ENCODE peak calls at places on chromosome 6, in five cellular contexts. One of them, this sample, is unnamed.

GRCh38 chr6:2191390-2191740 is 54.0 kb downstream of the GMDS start:
- DNase-seq in MM.1S: no peak
- DNase-seq in neural progenitor cell: no peak
- DNase-seq in GM23248: no peak
- DNase-seq in HCT116: no peak
- DNase-seq in this sample: no peak

GRCh38 chr6:147935656-147936055 is 407.0 kb upstream of the SASH1 start:
- DNase-seq in MM.1S: no peak
- DNase-seq in GM23248: no peak
- DNase-seq in HCT116: no peak
- DNase-seq in neural progenitor cell: no peak
- DNase-seq in this sample: no peak

GRCh38 chr6:26412225-26412624 is 10.2 kb downstream of the BTN3A1 start:
- DNase-seq in HCT116: no peak
- DNase-seq in MM.1S: no peak
- DNase-seq in GM23248: no peak
- DNase-seq in neural progenitor cell: peak
- DNase-seq in this sample: no peak

GRCh38 chr6:72530152-72530551 is 91.7 kb upstream of the KCNQ5 start:
- DNase-seq in GM23248: peak
- DNase-seq in HCT116: no peak
- DNase-seq in neural progenitor cell: no peak
- DNase-seq in MM.1S: no peak
- DNase-seq in this sample: no peak

GRCh38 chr6:154951400-154952200 is 43.5 kb upstream of the TIAM2 start:
- DNase-seq in HCT116: no peak
- DNase-seq in GM23248: no peak
- DNase-seq in neural progenitor cell: no peak
- DNase-seq in MM.1S: no peak
- DNase-seq in this sample: peak

GRCh38 chr6:134272365-134272764 is 45.5 kb downstream of the SGK1 start:
- DNase-seq in MM.1S: no peak
- DNase-seq in HCT116: no peak
- DNase-seq in neural progenitor cell: no peak
- DNase-seq in GM23248: no peak
- DNase-seq in this sample: no peak

GRCh38 chr6:117496383-117496990 is 14.0 kb downstream of the DCBLD1 start:
- DNase-seq in GM23248: peak
- DNase-seq in HCT116: no peak
- DNase-seq in MM.1S: peak
- DNase-seq in neural progenitor cell: no peak
- DNase-seq in this sample: peak

GRCh38 chr6:131288214-131288613 is 152.9 kb downstream of the AKAP7 start:
- DNase-seq in MM.1S: no peak
- DNase-seq in HCT116: no peak
- DNase-seq in neural progenitor cell: no peak
- DNase-seq in GM23248: no peak
- DNase-seq in this sample: no peak

GRCh38 chr6:119542037-119542436 is 192.5 kb upstream of the MAN1A1 start:
- DNase-seq in GM23248: no peak
- DNase-seq in HCT116: no peak
- DNase-seq in neural progenitor cell: no peak
- DNase-seq in MM.1S: no peak
- DNase-seq in this sample: no peak

GRCh38 chr6:22612241-22612640 is 42.9 kb downstream of the HDGFL1 start:
- DNase-seq in neural progenitor cell: no peak
- DNase-seq in GM23248: no peak
- DNase-seq in MM.1S: no peak
- DNase-seq in HCT116: no peak
- DNase-seq in this sample: no peak

GRCh38 chr6:32081168-32081624 is 27.9 kb downstream of the TNXB start:
- DNase-seq in neural progenitor cell: no peak
- DNase-seq in HCT116: no peak
- DNase-seq in MM.1S: no peak
- DNase-seq in GM23248: peak
- DNase-seq in this sample: peak

GRCh38 chr6:79421001-79421411 is 116.2 kb downstream of the LCA5 start:
- DNase-seq in HCT116: no peak
- DNase-seq in MM.1S: no peak
- DNase-seq in GM23248: peak
- DNase-seq in neural progenitor cell: no peak
- DNase-seq in this sample: no peak

GRCh38 chr6:13422601-13423247 is 64.7 kb downstream of the GFOD1 start:
- DNase-seq in MM.1S: no peak
- DNase-seq in GM23248: no peak
- DNase-seq in HCT116: no peak
- DNase-seq in neural progenitor cell: peak
- DNase-seq in this sample: no peak

GRCh38 chr6:11536795-11537194 is 754 bp upstream of the TMEM170B start:
- DNase-seq in GM23248: peak
- DNase-seq in neural progenitor cell: peak
- DNase-seq in HCT116: no peak
- DNase-seq in MM.1S: peak
- DNase-seq in this sample: no peak

GRCh38 chr6:53043626-53044025 is 21.6 kb upstream of the FBXO9 start:
- DNase-seq in HCT116: no peak
- DNase-seq in GM23248: peak
- DNase-seq in MM.1S: no peak
- DNase-seq in neural progenitor cell: peak
- DNase-seq in this sample: peak

GRCh38 chr6:44776344-44776743 is 388.8 kb downstream of the CDC5L start:
- DNase-seq in neural progenitor cell: no peak
- DNase-seq in MM.1S: no peak
- DNase-seq in GM23248: no peak
- DNase-seq in HCT116: no peak
- DNase-seq in this sample: no peak

GRCh38 chr6:129501401-129502051 is 208.5 kb downstream of the ARHGAP18 start:
- DNase-seq in HCT116: peak
- DNase-seq in MM.1S: peak
- DNase-seq in GM23248: peak
- DNase-seq in neural progenitor cell: peak
- DNase-seq in this sample: peak

GRCh38 chr6:106417572-106418147 is 57.1 kb downstream of the CRYBG1 start:
- DNase-seq in MM.1S: no peak
- DNase-seq in GM23248: no peak
- DNase-seq in neural progenitor cell: no peak
- DNase-seq in HCT116: no peak
- DNase-seq in this sample: no peak

GRCh38 chr6:47734826-47735481 is 36.6 kb downstream of the ADGRF4 start:
- DNase-seq in GM23248: no peak
- DNase-seq in HCT116: no peak
- DNase-seq in MM.1S: no peak
- DNase-seq in neural progenitor cell: peak
- DNase-seq in this sample: no peak

GRCh38 chr6:139611327-139611958 is 237.0 kb upstream of the CITED2 start:
- DNase-seq in neural progenitor cell: no peak
- DNase-seq in MM.1S: no peak
- DNase-seq in GM23248: no peak
- DNase-seq in HCT116: no peak
- DNase-seq in this sample: no peak

GRCh38 chr6:31401403-31401802 is 2.0 kb upstream of the MICA start:
- DNase-seq in MM.1S: no peak
- DNase-seq in HCT116: peak
- DNase-seq in GM23248: peak
- DNase-seq in neural progenitor cell: no peak
- DNase-seq in this sample: peak

GRCh38 chr6:105192707-105193465 is 13.1 kb upstream of the POPDC3 start:
- DNase-seq in MM.1S: no peak
- DNase-seq in neural progenitor cell: no peak
- DNase-seq in GM23248: peak
- DNase-seq in HCT116: no peak
- DNase-seq in this sample: peak

GRCh38 chr6:143863754-143864153 is 520 bp upstream of the ZC2HC1B start:
- DNase-seq in GM23248: no peak
- DNase-seq in MM.1S: no peak
- DNase-seq in HCT116: no peak
- DNase-seq in neural progenitor cell: no peak
- DNase-seq in this sample: no peak

GRCh38 chr6:392441-393390 is 1.2 kb downstream of the IRF4 start:
- DNase-seq in GM23248: peak
- DNase-seq in HCT116: no peak
- DNase-seq in MM.1S: no peak
- DNase-seq in neural progenitor cell: peak
- DNase-seq in this sample: no peak

DNA sequence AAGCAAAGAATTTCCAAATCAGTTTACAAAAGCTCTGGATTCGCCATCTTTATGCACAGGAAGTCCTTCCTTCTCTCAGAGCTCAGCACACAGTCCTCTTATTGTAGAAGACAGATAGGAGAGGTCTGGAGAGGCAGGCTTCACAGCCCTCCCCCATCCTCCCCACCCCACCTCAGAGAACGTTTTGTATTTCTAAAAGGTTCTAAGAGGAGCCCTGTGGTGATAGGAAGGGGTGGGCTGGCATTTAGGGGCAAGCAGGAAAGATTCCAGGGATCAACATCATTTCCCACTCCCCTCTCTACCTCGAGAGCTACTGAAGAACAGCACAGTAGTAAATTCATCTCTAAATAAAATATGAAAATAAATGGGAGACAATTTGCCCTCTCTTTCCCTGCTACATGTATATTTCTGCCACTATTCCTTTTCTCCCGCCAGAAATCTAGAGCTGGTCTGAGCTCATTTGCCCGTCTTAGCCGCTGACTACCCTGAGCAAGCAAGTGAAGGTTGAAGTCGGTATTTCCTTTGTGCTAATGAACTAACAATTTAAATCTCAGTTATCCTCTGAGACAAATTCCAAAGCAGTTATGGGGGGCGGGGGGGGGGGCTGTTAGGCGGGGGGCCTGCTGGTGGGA is 18.8 kb downstream of the TFAP2A start:
- DNase-seq in HCT116: no peak
- DNase-seq in neural progenitor cell: peak
- DNase-seq in MM.1S: no peak
- DNase-seq in GM23248: no peak
- DNase-seq in this sample: no peak
- TF ChIP-seq EZH2phosphoT487 in HCT116: no peak
- TF ChIP-seq EZH2phosphoT487 in neural progenitor cell: peak
- TF ChIP-seq EZH2phosphoT487 in MM.1S: no peak
- TF ChIP-seq EZH2phosphoT487 in GM23248: no peak
- TF ChIP-seq EZH2phosphoT487 in this sample: no peak

GRCh38 chr6:3227363-3228045 is at the start of gene TUBB2B:
- DNase-seq in GM23248: peak
- DNase-seq in neural progenitor cell: peak
- DNase-seq in MM.1S: no peak
- DNase-seq in HCT116: no peak
- DNase-seq in this sample: no peak
- H3K9ac ChIP-seq in GM23248: peak
- H3K9ac ChIP-seq in neural progenitor cell: peak
- H3K9ac ChIP-seq in MM.1S: peak
- H3K9ac ChIP-seq in HCT116: no peak
- H3K9ac ChIP-seq in this sample: no peak

DNA sequence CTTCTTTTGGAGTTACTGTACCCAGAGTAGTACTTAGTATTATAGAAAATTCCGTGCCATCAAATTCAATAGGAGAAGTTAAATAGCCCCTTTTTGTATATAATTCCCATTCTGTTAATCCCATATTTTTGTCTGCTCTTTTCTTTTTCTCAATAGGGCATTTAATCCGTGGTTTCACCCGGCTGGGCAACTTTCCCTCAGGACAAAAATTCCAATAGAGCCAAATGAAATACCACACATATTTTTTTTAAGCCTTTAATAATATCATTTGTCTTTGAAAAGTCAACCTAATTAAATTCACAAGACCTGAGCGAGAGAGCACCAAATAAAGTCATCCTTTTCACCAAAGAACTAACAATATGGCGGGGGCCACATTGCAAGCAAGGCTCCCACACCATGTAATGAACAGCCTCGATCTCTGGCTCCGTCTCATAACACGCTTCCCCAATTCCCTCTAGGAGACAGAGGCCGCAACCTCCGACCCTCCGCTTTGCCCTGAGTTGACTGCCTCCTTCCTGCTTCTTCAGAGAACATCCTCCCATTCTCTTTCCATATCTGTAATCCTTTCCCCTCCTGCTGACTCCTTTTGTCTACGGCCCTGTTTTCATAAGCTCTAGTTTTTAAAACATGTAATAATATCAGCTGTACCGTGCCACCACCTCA is 13.6 kb downstream of the NHSL1 start:
- DNase-seq in neural progenitor cell: peak
- DNase-seq in MM.1S: no peak
- DNase-seq in HCT116: no peak
- DNase-seq in GM23248: no peak
- DNase-seq in this sample: no peak
- TF ChIP-seq EZH2phosphoT487 in neural progenitor cell: no peak
- TF ChIP-seq EZH2phosphoT487 in MM.1S: no peak
- TF ChIP-seq EZH2phosphoT487 in HCT116: no peak
- TF ChIP-seq EZH2phosphoT487 in GM23248: no peak
- TF ChIP-seq EZH2phosphoT487 in this sample: no peak

GRCh38 chr6:150304421-150304820 is 64.4 kb upstream of the IYD start:
- DNase-seq in HCT116: no peak
- DNase-seq in MM.1S: no peak
- DNase-seq in GM23248: no peak
- DNase-seq in neural progenitor cell: no peak
- DNase-seq in this sample: no peak

GRCh38 chr6:150299873-150300485 is 68.8 kb upstream of the IYD start:
- DNase-seq in neural progenitor cell: no peak
- DNase-seq in GM23248: no peak
- DNase-seq in HCT116: no peak
- DNase-seq in MM.1S: no peak
- DNase-seq in this sample: no peak

GRCh38 chr6:150303256-150303655 is 65.6 kb upstream of the IYD start:
- DNase-seq in HCT116: no peak
- DNase-seq in neural progenitor cell: no peak
- DNase-seq in MM.1S: no peak
- DNase-seq in GM23248: no peak
- DNase-seq in this sample: no peak

GRCh38 chr6:150302801-150303138 is 66.0 kb upstream of the IYD start:
- DNase-seq in neural progenitor cell: peak
- DNase-seq in GM23248: no peak
- DNase-seq in MM.1S: no peak
- DNase-seq in HCT116: no peak
- DNase-seq in this sample: no peak

DNA sequence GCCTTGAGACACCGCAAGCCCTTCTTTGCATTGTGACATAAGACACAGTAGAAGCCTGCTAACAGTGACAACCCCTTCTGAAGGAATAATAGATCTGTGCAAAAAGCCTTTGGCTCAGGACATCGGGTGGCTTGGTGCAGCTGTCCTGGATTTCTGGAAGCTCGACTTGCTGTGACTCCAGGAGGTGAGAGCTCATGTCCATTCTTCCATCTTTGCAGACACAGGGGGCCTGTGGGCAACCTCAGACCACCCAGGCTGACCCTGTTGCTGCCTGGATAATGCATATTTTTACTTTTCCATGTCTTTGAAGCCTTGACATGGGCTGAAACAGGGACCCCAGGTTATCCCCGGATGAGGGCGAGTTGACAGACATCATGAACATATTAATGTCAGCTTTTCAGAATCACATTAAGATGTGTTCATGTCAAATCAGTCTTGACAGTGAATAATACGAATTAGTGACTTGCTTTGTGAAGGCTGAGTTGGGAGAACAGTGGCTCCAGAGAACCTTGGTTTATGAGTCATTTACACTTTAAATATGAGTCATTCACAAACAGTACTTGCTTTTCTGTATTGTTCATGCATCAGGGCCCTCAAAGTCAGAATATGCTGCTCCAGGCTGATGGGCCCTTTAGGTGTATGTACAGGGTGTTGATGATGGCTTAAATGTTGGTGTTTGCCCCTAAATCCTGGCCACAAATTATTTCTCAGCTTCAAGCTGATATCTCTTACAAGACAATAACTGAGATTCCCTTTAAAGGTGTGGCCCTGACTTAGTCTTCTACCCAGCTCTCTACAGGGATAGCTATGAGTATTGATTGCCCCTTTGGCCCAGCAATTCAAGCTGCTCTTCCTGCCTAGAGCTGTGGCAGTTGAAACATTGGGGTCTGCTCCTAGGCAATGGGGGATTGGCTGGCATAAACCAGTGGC is 66.7 kb upstream of the IYD start:
- DNase-seq in HCT116: peak
- DNase-seq in neural progenitor cell: no peak
- DNase-seq in MM.1S: no peak
- DNase-seq in GM23248: peak
- DNase-seq in this sample: peak
- H3K9ac ChIP-seq in HCT116: peak
- H3K9ac ChIP-seq in neural progenitor cell: no peak
- H3K9ac ChIP-seq in MM.1S: no peak
- H3K9ac ChIP-seq in GM23248: no peak
- H3K9ac ChIP-seq in this sample: no peak